ENCODE peak calls at places on chromosomes 12 and 14, in ten cellular contexts. One of them, this sample, is unnamed.

GRCh38 chr12:26823391-26823790 is 9.6 kb downstream of the ITPR2 start:
- DNase-seq in Calu3: no peak
- DNase-seq in epithelial cell of proximal tubule: no peak
- DNase-seq in hepatocyte: no peak
- DNase-seq in lower leg skin: no peak
- DNase-seq in breast epithelium: no peak
- DNase-seq in neural progenitor cell: no peak
- DNase-seq in stomach: no peak
- DNase-seq in progenitor cell of endocrine pancreas: no peak
- DNase-seq in dorsolateral prefrontal cortex: no peak
- DNase-seq in this sample: no peak

GRCh38 chr14:28704153-28704552 is 62.4 kb upstream of the FOXG1 start:
- DNase-seq in progenitor cell of endocrine pancreas: no peak
- DNase-seq in lower leg skin: no peak
- DNase-seq in epithelial cell of proximal tubule: no peak
- DNase-seq in stomach: no peak
- DNase-seq in breast epithelium: no peak
- DNase-seq in dorsolateral prefrontal cortex: no peak
- DNase-seq in hepatocyte: no peak
- DNase-seq in Calu3: no peak
- DNase-seq in neural progenitor cell: no peak
- DNase-seq in this sample: no peak

GRCh38 chr12:49873361-49873934 is 30.3 kb downstream of the FAIM2 start:
- DNase-seq in Calu3: no peak
- DNase-seq in progenitor cell of endocrine pancreas: no peak
- DNase-seq in neural progenitor cell: no peak
- DNase-seq in lower leg skin: no peak
- DNase-seq in stomach: peak; percentile 41
- DNase-seq in dorsolateral prefrontal cortex: no peak
- DNase-seq in breast epithelium: no peak
- DNase-seq in hepatocyte: no peak
- DNase-seq in epithelial cell of proximal tubule: peak; percentile 51
- DNase-seq in this sample: no peak

GRCh38 chr14:100234511-100234910 is 4.4 kb upstream of the YY1 start:
- DNase-seq in lower leg skin: no peak
- DNase-seq in hepatocyte: no peak
- DNase-seq in breast epithelium: no peak
- DNase-seq in epithelial cell of proximal tubule: no peak
- DNase-seq in progenitor cell of endocrine pancreas: no peak
- DNase-seq in dorsolateral prefrontal cortex: no peak
- DNase-seq in neural progenitor cell: no peak
- DNase-seq in stomach: no peak
- DNase-seq in Calu3: no peak
- DNase-seq in this sample: no peak

GRCh38 chr14:99420711-99421110 is 59.9 kb downstream of the SETD3 start:
- DNase-seq in hepatocyte: no peak
- DNase-seq in breast epithelium: no peak
- DNase-seq in lower leg skin: no peak
- DNase-seq in dorsolateral prefrontal cortex: no peak
- DNase-seq in progenitor cell of endocrine pancreas: no peak
- DNase-seq in epithelial cell of proximal tubule: no peak
- DNase-seq in stomach: peak; percentile 36
- DNase-seq in neural progenitor cell: no peak
- DNase-seq in Calu3: no peak
- DNase-seq in this sample: no peak

GRCh38 chr14:105422695-105423487 is 3.3 kb downstream of the MTA1 start:
- DNase-seq in neural progenitor cell: no peak
- DNase-seq in breast epithelium: no peak
- DNase-seq in stomach: no peak
- DNase-seq in hepatocyte: no peak
- DNase-seq in lower leg skin: no peak
- DNase-seq in dorsolateral prefrontal cortex: no peak
- DNase-seq in Calu3: no peak
- DNase-seq in epithelial cell of proximal tubule: no peak
- DNase-seq in progenitor cell of endocrine pancreas: no peak
- DNase-seq in this sample: no peak

GRCh38 chr12:107320031-107320928 is 226.9 kb upstream of the CRY1 start:
- DNase-seq in Calu3: peak; percentile 43
- DNase-seq in hepatocyte: peak; percentile 32
- DNase-seq in epithelial cell of proximal tubule: no peak
- DNase-seq in progenitor cell of endocrine pancreas: no peak
- DNase-seq in neural progenitor cell: peak; percentile 76
- DNase-seq in dorsolateral prefrontal cortex: peak; percentile 10
- DNase-seq in stomach: no peak
- DNase-seq in lower leg skin: peak; percentile 74
- DNase-seq in breast epithelium: no peak
- DNase-seq in this sample: no peak

GRCh38 chr12:49251357-49251756 is 13.5 kb upstream of the TUBA1C start:
- DNase-seq in epithelial cell of proximal tubule: no peak
- DNase-seq in dorsolateral prefrontal cortex: no peak
- DNase-seq in breast epithelium: no peak
- DNase-seq in lower leg skin: no peak
- DNase-seq in neural progenitor cell: no peak
- DNase-seq in Calu3: no peak
- DNase-seq in progenitor cell of endocrine pancreas: no peak
- DNase-seq in stomach: no peak
- DNase-seq in hepatocyte: no peak
- DNase-seq in this sample: no peak

GRCh38 chr12:65941388-65941787 is 117.1 kb downstream of the HMGA2 start:
- DNase-seq in hepatocyte: no peak
- DNase-seq in Calu3: no peak
- DNase-seq in dorsolateral prefrontal cortex: no peak
- DNase-seq in neural progenitor cell: no peak
- DNase-seq in lower leg skin: no peak
- DNase-seq in epithelial cell of proximal tubule: peak; percentile 74
- DNase-seq in breast epithelium: no peak
- DNase-seq in stomach: no peak
- DNase-seq in progenitor cell of endocrine pancreas: no peak
- DNase-seq in this sample: no peak

GRCh38 chr14:104870368-104871144 is 5.5 kb downstream of the CEP170B start:
- DNase-seq in dorsolateral prefrontal cortex: no peak
- DNase-seq in breast epithelium: no peak
- DNase-seq in lower leg skin: no peak
- DNase-seq in stomach: peak; percentile 44
- DNase-seq in progenitor cell of endocrine pancreas: peak; percentile 38
- DNase-seq in neural progenitor cell: peak; percentile 56
- DNase-seq in epithelial cell of proximal tubule: no peak
- DNase-seq in Calu3: peak; percentile 37
- DNase-seq in hepatocyte: no peak
- DNase-seq in this sample: no peak

GRCh38 chr12:97386133-97386581 is 76.4 kb upstream of the RMST start:
- DNase-seq in progenitor cell of endocrine pancreas: no peak
- DNase-seq in Calu3: no peak
- DNase-seq in hepatocyte: peak; percentile 48
- DNase-seq in dorsolateral prefrontal cortex: peak; percentile 10
- DNase-seq in stomach: no peak
- DNase-seq in neural progenitor cell: peak; percentile 26
- DNase-seq in epithelial cell of proximal tubule: peak; percentile 91
- DNase-seq in lower leg skin: no peak
- DNase-seq in breast epithelium: no peak
- DNase-seq in this sample: no peak

GRCh38 chr14:36405589-36406274 is 85.3 kb upstream of the MBIP start:
- DNase-seq in breast epithelium: no peak
- DNase-seq in dorsolateral prefrontal cortex: no peak
- DNase-seq in Calu3: no peak
- DNase-seq in progenitor cell of endocrine pancreas: no peak
- DNase-seq in neural progenitor cell: no peak
- DNase-seq in lower leg skin: no peak
- DNase-seq in stomach: no peak
- DNase-seq in epithelial cell of proximal tubule: no peak
- DNase-seq in hepatocyte: no peak
- DNase-seq in this sample: no peak

GRCh38 chr12:55549302-55549701 is at the start of gene OR6C4:
- DNase-seq in epithelial cell of proximal tubule: no peak
- DNase-seq in lower leg skin: no peak
- DNase-seq in stomach: no peak
- DNase-seq in breast epithelium: no peak
- DNase-seq in neural progenitor cell: no peak
- DNase-seq in progenitor cell of endocrine pancreas: no peak
- DNase-seq in dorsolateral prefrontal cortex: no peak
- DNase-seq in hepatocyte: no peak
- DNase-seq in Calu3: no peak
- DNase-seq in this sample: no peak

GRCh38 chr12:108853426-108853825 is 4.0 kb downstream of the SSH1 start:
- DNase-seq in breast epithelium: no peak
- DNase-seq in progenitor cell of endocrine pancreas: no peak
- DNase-seq in lower leg skin: no peak
- DNase-seq in stomach: no peak
- DNase-seq in Calu3: no peak
- DNase-seq in epithelial cell of proximal tubule: no peak
- DNase-seq in neural progenitor cell: no peak
- DNase-seq in dorsolateral prefrontal cortex: no peak
- DNase-seq in hepatocyte: no peak
- DNase-seq in this sample: no peak

GRCh38 chr12:103924761-103925641 is 5.2 kb upstream of the HSP90B1 start:
- DNase-seq in neural progenitor cell: no peak
- DNase-seq in hepatocyte: peak; percentile 58
- DNase-seq in lower leg skin: no peak
- DNase-seq in breast epithelium: no peak
- DNase-seq in stomach: no peak
- DNase-seq in progenitor cell of endocrine pancreas: no peak
- DNase-seq in dorsolateral prefrontal cortex: no peak
- DNase-seq in Calu3: no peak
- DNase-seq in epithelial cell of proximal tubule: peak; percentile 74
- DNase-seq in this sample: no peak

GRCh38 chr14:80077262-80077661 is 134.0 kb downstream of the DIO2 start:
- DNase-seq in breast epithelium: no peak
- DNase-seq in dorsolateral prefrontal cortex: no peak
- DNase-seq in Calu3: no peak
- DNase-seq in epithelial cell of proximal tubule: no peak
- DNase-seq in neural progenitor cell: no peak
- DNase-seq in progenitor cell of endocrine pancreas: no peak
- DNase-seq in lower leg skin: no peak
- DNase-seq in stomach: no peak
- DNase-seq in hepatocyte: no peak
- DNase-seq in this sample: no peak

DNA sequence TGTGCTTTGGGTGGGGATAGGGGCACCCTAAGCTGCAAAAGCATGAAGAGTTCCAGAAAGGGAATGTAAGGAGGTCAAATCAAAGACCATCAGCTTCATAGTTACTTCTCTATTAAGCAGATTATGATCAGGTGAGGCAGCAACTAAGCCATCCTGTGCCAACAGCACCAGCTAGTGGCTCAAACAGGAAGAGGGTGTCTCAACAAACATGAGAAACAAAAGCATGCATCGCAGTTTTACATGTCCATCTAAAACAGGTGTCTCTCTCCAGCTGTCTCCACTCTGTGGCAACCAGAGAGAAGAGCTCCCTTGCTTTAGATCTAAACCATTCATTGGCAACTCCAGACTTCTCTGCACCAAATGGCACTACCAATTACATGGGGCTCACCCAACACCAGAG is 52.9 kb downstream of the ACTN1 start:
- DNase-seq in progenitor cell of endocrine pancreas: no peak
- DNase-seq in Calu3: no peak
- DNase-seq in lower leg skin: no peak
- DNase-seq in dorsolateral prefrontal cortex: no peak
- DNase-seq in hepatocyte: no peak
- DNase-seq in breast epithelium: no peak
- DNase-seq in stomach: no peak
- DNase-seq in epithelial cell of proximal tubule: no peak
- DNase-seq in neural progenitor cell: no peak
- DNase-seq in this sample: no peak
- TF ChIP-seq CTCF in progenitor cell of endocrine pancreas: peak; percentile 28
- TF ChIP-seq CTCF in Calu3: no peak
- TF ChIP-seq CTCF in lower leg skin: no peak
- TF ChIP-seq CTCF in dorsolateral prefrontal cortex: no peak
- TF ChIP-seq CTCF in hepatocyte: peak; percentile 19
- TF ChIP-seq CTCF in breast epithelium: peak; percentile 31
- TF ChIP-seq CTCF in stomach: no peak
- TF ChIP-seq CTCF in epithelial cell of proximal tubule: peak; percentile 66
- TF ChIP-seq CTCF in neural progenitor cell: peak; percentile 35
- TF ChIP-seq CTCF in this sample: no peak

GRCh38 chr12:56751712-56752598 is at the start of gene PRIM1:
- DNase-seq in Calu3: peak; percentile 93
- DNase-seq in neural progenitor cell: peak; percentile 95
- DNase-seq in epithelial cell of proximal tubule: no peak
- DNase-seq in progenitor cell of endocrine pancreas: peak; percentile 79
- DNase-seq in breast epithelium: peak; percentile 77
- DNase-seq in lower leg skin: peak; percentile 63
- DNase-seq in dorsolateral prefrontal cortex: peak; percentile 82
- DNase-seq in hepatocyte: peak; percentile 91
- DNase-seq in stomach: peak; percentile 86
- DNase-seq in this sample: peak; percentile 64
- TF ChIP-seq CTCF in Calu3: peak; percentile 73
- TF ChIP-seq CTCF in neural progenitor cell: no peak
- TF ChIP-seq CTCF in epithelial cell of proximal tubule: no peak
- TF ChIP-seq CTCF in progenitor cell of endocrine pancreas: peak; percentile 34
- TF ChIP-seq CTCF in breast epithelium: peak; percentile 24
- TF ChIP-seq CTCF in lower leg skin: no peak
- TF ChIP-seq CTCF in dorsolateral prefrontal cortex: peak; percentile 64
- TF ChIP-seq CTCF in hepatocyte: no peak
- TF ChIP-seq CTCF in stomach: no peak
- TF ChIP-seq CTCF in this sample: no peak

DNA sequence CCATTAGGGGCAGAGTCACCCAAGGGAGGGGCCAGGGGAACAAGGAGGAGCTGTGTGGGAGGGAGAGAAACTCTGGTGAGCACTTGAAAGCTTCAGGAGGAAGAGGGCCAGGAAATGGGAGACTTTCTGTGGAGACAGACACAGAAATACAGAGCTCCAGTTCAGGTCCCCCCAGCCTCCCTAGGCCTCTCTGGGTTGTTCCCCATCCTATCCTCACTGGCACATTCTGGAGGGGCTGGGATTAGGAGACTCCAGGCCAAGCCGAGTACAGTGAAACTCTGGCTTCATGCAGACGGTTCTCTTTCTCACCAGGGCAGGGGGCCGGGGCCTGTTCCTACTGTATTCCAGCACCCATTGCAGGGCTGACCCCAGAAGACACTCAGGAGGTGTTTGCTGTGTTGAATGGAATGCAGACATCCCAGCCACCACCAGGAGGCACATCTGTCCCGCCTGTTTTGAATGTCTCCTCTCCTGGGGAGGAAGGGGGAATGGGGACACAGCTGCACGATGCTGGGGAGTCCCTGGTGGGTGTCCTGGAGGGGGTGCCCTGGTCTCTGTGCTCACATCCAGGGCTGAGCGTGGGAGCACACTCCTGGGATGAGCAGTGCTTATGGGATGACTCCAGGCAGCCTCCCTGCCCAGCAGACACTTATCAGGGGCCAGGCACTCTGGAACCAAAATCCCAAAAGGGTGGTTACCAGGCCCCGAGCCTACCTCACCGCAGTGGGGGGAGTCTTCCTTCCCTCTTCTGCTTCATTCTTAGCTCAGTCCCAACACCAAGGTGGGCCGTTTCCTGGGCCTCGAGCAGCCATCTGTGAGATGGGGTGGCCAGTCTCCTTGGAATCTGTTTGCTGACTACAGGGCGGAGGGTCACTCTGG is 5.5 kb upstream of the KRT84 start:
- DNase-seq in stomach: no peak
- DNase-seq in lower leg skin: no peak
- DNase-seq in neural progenitor cell: peak; percentile 51
- DNase-seq in breast epithelium: no peak
- DNase-seq in hepatocyte: peak; percentile 39
- DNase-seq in Calu3: peak; percentile 41
- DNase-seq in epithelial cell of proximal tubule: no peak
- DNase-seq in dorsolateral prefrontal cortex: no peak
- DNase-seq in progenitor cell of endocrine pancreas: no peak
- DNase-seq in this sample: no peak
- TF ChIP-seq CTCF in stomach: no peak
- TF ChIP-seq CTCF in lower leg skin: no peak
- TF ChIP-seq CTCF in neural progenitor cell: peak; percentile 75
- TF ChIP-seq CTCF in breast epithelium: peak; percentile 67
- TF ChIP-seq CTCF in hepatocyte: peak; percentile 63
- TF ChIP-seq CTCF in Calu3: peak; percentile 74
- TF ChIP-seq CTCF in epithelial cell of proximal tubule: peak; percentile 71
- TF ChIP-seq CTCF in dorsolateral prefrontal cortex: peak; percentile 42
- TF ChIP-seq CTCF in progenitor cell of endocrine pancreas: peak; percentile 61
- TF ChIP-seq CTCF in this sample: no peak

GRCh38 chr12:19030603-19031002 is 98.9 kb upstream of the PLEKHA5 start:
- DNase-seq in Calu3: no peak
- DNase-seq in epithelial cell of proximal tubule: no peak
- DNase-seq in breast epithelium: no peak
- DNase-seq in hepatocyte: no peak
- DNase-seq in progenitor cell of endocrine pancreas: no peak
- DNase-seq in dorsolateral prefrontal cortex: no peak
- DNase-seq in stomach: no peak
- DNase-seq in lower leg skin: no peak
- DNase-seq in neural progenitor cell: no peak
- DNase-seq in this sample: no peak
- TF ChIP-seq CTCF in Calu3: no peak
- TF ChIP-seq CTCF in epithelial cell of proximal tubule: no peak
- TF ChIP-seq CTCF in breast epithelium: no peak
- TF ChIP-seq CTCF in hepatocyte: no peak
- TF ChIP-seq CTCF in progenitor cell of endocrine pancreas: no peak
- TF ChIP-seq CTCF in dorsolateral prefrontal cortex: no peak
- TF ChIP-seq CTCF in stomach: no peak
- TF ChIP-seq CTCF in lower leg skin: no peak
- TF ChIP-seq CTCF in neural progenitor cell: no peak
- TF ChIP-seq CTCF in this sample: no peak

This sample was measured in omental fat pad.